ENCODE peak calls at places on chromosome 5, in four cellular contexts. One of them, this sample, is unnamed.

GRCh38 chr5:180098526-180098925 is 27.0 kb upstream of the RNF130 start:
- DNase-seq in RPMI7951: no peak
- DNase-seq in coronary artery: peak
- DNase-seq in lung microvascular endothelial cell: no peak
- DNase-seq in this sample: no peak

GRCh38 chr5:129078247-129078646 is 16.3 kb upstream of the ISOC1 start:
- DNase-seq in RPMI7951: no peak
- DNase-seq in coronary artery: no peak
- DNase-seq in lung microvascular endothelial cell: no peak
- DNase-seq in this sample: no peak

GRCh38 chr5:78243091-78243490 is 51.4 kb downstream of the AP3B1 start:
- DNase-seq in RPMI7951: no peak
- DNase-seq in coronary artery: no peak
- DNase-seq in lung microvascular endothelial cell: no peak
- DNase-seq in this sample: no peak

GRCh38 chr5:107472620-107473064 is 198.1 kb downstream of the EFNA5 start:
- DNase-seq in RPMI7951: no peak
- DNase-seq in coronary artery: no peak
- DNase-seq in lung microvascular endothelial cell: no peak
- DNase-seq in this sample: no peak

GRCh38 chr5:168654225-168654624 is 75.1 kb upstream of the PANK3 start:
- DNase-seq in RPMI7951: peak
- DNase-seq in coronary artery: no peak
- DNase-seq in lung microvascular endothelial cell: peak
- DNase-seq in this sample: no peak

GRCh38 chr5:3394046-3394597 is 201.5 kb upstream of the IRX1 start:
- DNase-seq in RPMI7951: no peak
- DNase-seq in coronary artery: peak
- DNase-seq in lung microvascular endothelial cell: no peak
- DNase-seq in this sample: no peak

GRCh38 chr5:160181965-160182622 is 47.2 kb upstream of the FABP6 start:
- DNase-seq in RPMI7951: peak
- DNase-seq in coronary artery: no peak
- DNase-seq in lung microvascular endothelial cell: no peak
- DNase-seq in this sample: no peak

GRCh38 chr5:68225911-68226563 is 10.5 kb downstream of the PIK3R1 start:
- DNase-seq in RPMI7951: no peak
- DNase-seq in coronary artery: no peak
- DNase-seq in lung microvascular endothelial cell: no peak
- DNase-seq in this sample: no peak

GRCh38 chr5:131394128-131394527 is 130.3 kb downstream of the CDC42SE2 start:
- DNase-seq in RPMI7951: no peak
- DNase-seq in coronary artery: no peak
- DNase-seq in lung microvascular endothelial cell: peak
- DNase-seq in this sample: no peak

GRCh38 chr5:132020568-132021339 is 9.3 kb upstream of the ACSL6 start:
- DNase-seq in RPMI7951: peak
- DNase-seq in coronary artery: peak
- DNase-seq in lung microvascular endothelial cell: no peak
- DNase-seq in this sample: no peak

GRCh38 chr5:135039526-135040296 is 5.7 kb upstream of the PITX1 start:
- DNase-seq in RPMI7951: no peak
- DNase-seq in coronary artery: no peak
- DNase-seq in lung microvascular endothelial cell: no peak
- DNase-seq in this sample: no peak

GRCh38 chr5:175654807-175655206 is 3.1 kb upstream of the HRH2 start:
- DNase-seq in RPMI7951: peak
- DNase-seq in coronary artery: no peak
- DNase-seq in lung microvascular endothelial cell: no peak
- DNase-seq in this sample: no peak

GRCh38 chr5:136620016-136620419 is 254.7 kb upstream of the TRPC7 start:
- DNase-seq in RPMI7951: peak
- DNase-seq in coronary artery: no peak
- DNase-seq in lung microvascular endothelial cell: no peak
- DNase-seq in this sample: no peak

GRCh38 chr5:119515192-119515591 is 62.9 kb downstream of the HSD17B4 start:
- DNase-seq in RPMI7951: no peak
- DNase-seq in coronary artery: no peak
- DNase-seq in lung microvascular endothelial cell: peak
- DNase-seq in this sample: no peak

GRCh38 chr5:101142102-101142501 is 239.0 kb upstream of the ST8SIA4 start:
- DNase-seq in RPMI7951: no peak
- DNase-seq in coronary artery: no peak
- DNase-seq in lung microvascular endothelial cell: no peak
- DNase-seq in this sample: no peak

GRCh38 chr5:159135896-159136531 is 36.3 kb upstream of the EBF1 start:
- DNase-seq in RPMI7951: peak
- DNase-seq in coronary artery: no peak
- DNase-seq in lung microvascular endothelial cell: no peak
- DNase-seq in this sample: no peak

This sample was measured in central memory CD8-positive, alpha-beta T cell.